ENCODE peak calls at places on chromosomes 3 and 15, in five cellular contexts. One of them, this sample, is unnamed.

GRCh38 chr3:9715127-9715526 is 11.5 kb downstream of the CPNE9 start:
- DNase-seq in tibial nerve: no peak
- DNase-seq in A549: no peak
- DNase-seq in ovary: no peak
- DNase-seq in stomach: no peak
- DNase-seq in this sample: no peak

GRCh38 chr15:68431792-68432401 is at the start of gene ITGA11:
- DNase-seq in tibial nerve: peak; percentile 53
- DNase-seq in A549: peak; percentile 66
- DNase-seq in ovary: peak; percentile 66
- DNase-seq in stomach: peak; percentile 56
- DNase-seq in this sample: peak; percentile 91

GRCh38 chr3:104428526-104428925 is 938.2 kb upstream of the ALCAM start:
- DNase-seq in tibial nerve: no peak
- DNase-seq in A549: no peak
- DNase-seq in ovary: no peak
- DNase-seq in stomach: no peak
- DNase-seq in this sample: no peak

GRCh38 chr15:91926871-91927270 is 73.4 kb downstream of the SLCO3A1 start:
- DNase-seq in tibial nerve: no peak
- DNase-seq in A549: no peak
- DNase-seq in ovary: no peak
- DNase-seq in stomach: no peak
- DNase-seq in this sample: no peak

GRCh38 chr3:168186293-168186983 is 90.7 kb upstream of the GOLIM4 start:
- DNase-seq in tibial nerve: no peak
- DNase-seq in A549: no peak
- DNase-seq in ovary: no peak
- DNase-seq in stomach: no peak
- DNase-seq in this sample: no peak

GRCh38 chr15:66120422-66120821 is 133.1 kb downstream of the MEGF11 start:
- DNase-seq in tibial nerve: no peak
- DNase-seq in A549: no peak
- DNase-seq in ovary: no peak
- DNase-seq in stomach: no peak
- DNase-seq in this sample: no peak

GRCh38 chr3:134291300-134292254 is 40.9 kb upstream of the RYK start:
- DNase-seq in tibial nerve: peak; percentile 78
- DNase-seq in A549: no peak
- DNase-seq in ovary: peak; percentile 93
- DNase-seq in stomach: no peak
- DNase-seq in this sample: no peak

GRCh38 chr3:139846729-139847128 is 88.3 kb upstream of the CLSTN2 start:
- DNase-seq in tibial nerve: no peak
- DNase-seq in A549: no peak
- DNase-seq in ovary: no peak
- DNase-seq in stomach: no peak
- DNase-seq in this sample: no peak

GRCh38 chr3:31448035-31448881 is 84.5 kb upstream of the STT3B start:
- DNase-seq in tibial nerve: no peak
- DNase-seq in A549: no peak
- DNase-seq in ovary: no peak
- DNase-seq in stomach: peak; percentile 50
- DNase-seq in this sample: no peak

GRCh38 chr15:88258021-88258641 is 1.6 kb upstream of the NTRK3 start:
- DNase-seq in tibial nerve: no peak
- DNase-seq in A549: peak; percentile 75
- DNase-seq in ovary: no peak
- DNase-seq in stomach: no peak
- DNase-seq in this sample: peak; percentile 66

DNA sequence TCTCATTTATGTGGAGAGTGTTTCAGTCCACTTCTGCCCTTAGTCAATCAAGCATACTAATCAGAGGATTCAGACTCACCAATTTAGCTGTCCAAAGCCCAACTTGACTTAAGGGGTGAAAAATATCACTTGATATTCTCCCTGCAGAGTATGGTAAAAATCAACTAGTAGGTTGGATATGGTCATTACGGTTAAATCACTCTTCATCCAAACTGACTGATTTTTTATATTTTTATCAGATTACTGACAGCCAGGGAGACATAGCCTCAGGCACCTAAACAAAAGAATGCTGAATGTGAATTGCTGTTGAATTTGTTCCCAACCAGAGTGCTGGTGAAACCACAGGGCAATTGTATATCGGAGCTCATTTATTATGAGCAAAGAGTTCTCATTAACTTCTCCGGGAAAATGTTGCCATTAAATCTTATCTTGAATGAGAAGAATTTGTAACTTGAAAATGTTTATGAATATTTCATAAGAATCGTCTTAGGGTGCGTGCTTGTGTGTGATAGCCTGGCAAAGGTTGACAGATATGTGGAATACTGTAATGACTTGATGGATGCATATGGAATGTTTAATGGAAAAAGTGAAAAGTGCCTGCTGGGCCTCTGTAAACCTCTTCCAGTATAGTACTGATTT is 411.2 kb downstream of the NAALADL2 start:
- DNase-seq in tibial nerve: no peak
- DNase-seq in A549: no peak
- DNase-seq in ovary: no peak
- DNase-seq in stomach: no peak
- DNase-seq in this sample: peak; percentile 34
- TF ChIP-seq EP300 in tibial nerve: no peak
- TF ChIP-seq EP300 in A549: no peak
- TF ChIP-seq EP300 in ovary: no peak
- TF ChIP-seq EP300 in stomach: no peak
- TF ChIP-seq EP300 in this sample: peak; percentile 25

GRCh38 chr15:41256103-41256502 is 25.0 kb downstream of the CHP1 start:
- DNase-seq in tibial nerve: no peak
- DNase-seq in A549: no peak
- DNase-seq in ovary: no peak
- DNase-seq in stomach: no peak
- DNase-seq in this sample: no peak

GRCh38 chr15:41259546-41260189 is 28.6 kb downstream of the CHP1 start:
- DNase-seq in tibial nerve: no peak
- DNase-seq in A549: no peak
- DNase-seq in ovary: no peak
- DNase-seq in stomach: peak; percentile 40
- DNase-seq in this sample: no peak

GRCh38 chr15:41254560-41254959 is 23.5 kb downstream of the CHP1 start:
- DNase-seq in tibial nerve: no peak
- DNase-seq in A549: no peak
- DNase-seq in ovary: no peak
- DNase-seq in stomach: no peak
- DNase-seq in this sample: no peak

GRCh38 chr15:41258706-41259471 is 27.8 kb downstream of the CHP1 start:
- DNase-seq in tibial nerve: no peak
- DNase-seq in A549: no peak
- DNase-seq in ovary: no peak
- DNase-seq in stomach: peak; percentile 43
- DNase-seq in this sample: no peak

DNA sequence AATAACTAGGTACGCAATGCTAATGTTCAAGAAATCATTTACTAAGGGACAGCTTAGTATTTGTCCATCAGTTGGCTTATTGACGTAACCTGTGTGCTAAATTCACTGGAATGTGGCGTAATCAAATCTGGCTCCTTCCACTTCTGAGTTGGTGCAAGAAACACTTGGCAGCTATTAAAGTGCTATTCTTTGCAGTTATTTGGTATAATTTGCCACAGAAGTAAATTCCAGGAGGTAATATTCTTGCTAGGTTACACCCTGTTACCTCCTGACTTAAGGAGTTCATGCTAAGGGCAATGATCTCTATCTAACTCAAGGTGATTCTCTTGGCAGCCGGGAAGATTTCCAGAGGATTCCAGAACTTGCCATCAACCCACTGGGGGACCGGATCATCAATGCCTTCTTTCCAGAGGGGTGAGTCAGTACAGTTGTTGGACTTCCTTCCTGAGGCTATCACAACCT is 25.5 kb downstream of the CHP1 start:
- DNase-seq in tibial nerve: no peak
- DNase-seq in A549: peak; percentile 40
- DNase-seq in ovary: no peak
- DNase-seq in stomach: no peak
- DNase-seq in this sample: no peak
- TF ChIP-seq EP300 in tibial nerve: peak; percentile 64
- TF ChIP-seq EP300 in A549: peak; percentile 80
- TF ChIP-seq EP300 in ovary: no peak
- TF ChIP-seq EP300 in stomach: no peak
- TF ChIP-seq EP300 in this sample: no peak

GRCh38 chr15:25619761-25620160 is 180.9 kb upstream of the UBE3A start:
- DNase-seq in tibial nerve: no peak
- DNase-seq in A549: no peak
- DNase-seq in ovary: no peak
- DNase-seq in stomach: no peak
- DNase-seq in this sample: no peak

GRCh38 chr15:25616471-25616870 is 177.6 kb upstream of the UBE3A start:
- DNase-seq in tibial nerve: no peak
- DNase-seq in A549: no peak
- DNase-seq in ovary: no peak
- DNase-seq in stomach: no peak
- DNase-seq in this sample: no peak

GRCh38 chr15:25620466-25620865 is 181.6 kb upstream of the UBE3A start:
- DNase-seq in tibial nerve: no peak
- DNase-seq in A549: no peak
- DNase-seq in ovary: no peak
- DNase-seq in stomach: no peak
- DNase-seq in this sample: no peak

GRCh38 chr15:25619076-25619475 is 180.3 kb upstream of the UBE3A start:
- DNase-seq in tibial nerve: no peak
- DNase-seq in A549: no peak
- DNase-seq in ovary: no peak
- DNase-seq in stomach: no peak
- DNase-seq in this sample: no peak

DNA sequence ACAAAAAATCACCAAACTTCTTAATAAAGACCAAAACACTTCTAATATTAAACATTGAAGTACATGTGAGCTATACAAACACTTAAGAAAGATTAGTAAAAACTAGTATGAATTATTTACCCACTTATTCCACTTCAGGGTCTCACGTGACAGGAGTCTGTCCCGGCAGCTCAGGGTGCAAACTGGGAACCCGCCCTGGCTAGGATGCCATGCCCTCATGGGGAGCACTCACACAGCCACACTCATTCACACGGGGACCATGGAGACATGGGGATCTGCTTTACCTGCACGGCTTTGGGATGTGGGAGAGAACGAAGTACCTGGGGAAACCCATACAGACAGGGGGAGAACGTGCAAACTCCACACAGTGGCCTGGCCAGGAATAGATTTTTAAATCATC is 179.3 kb upstream of the UBE3A start:
- DNase-seq in tibial nerve: no peak
- DNase-seq in A549: no peak
- DNase-seq in ovary: no peak
- DNase-seq in stomach: no peak
- DNase-seq in this sample: no peak
- TF ChIP-seq EP300 in tibial nerve: no peak
- TF ChIP-seq EP300 in A549: no peak
- TF ChIP-seq EP300 in ovary: no peak
- TF ChIP-seq EP300 in stomach: no peak
- TF ChIP-seq EP300 in this sample: no peak

GRCh38 chr3:122975163-122975923 is 52.2 kb downstream of the SEMA5B start:
- DNase-seq in tibial nerve: no peak
- DNase-seq in A549: no peak
- DNase-seq in ovary: peak; percentile 77
- DNase-seq in stomach: no peak
- DNase-seq in this sample: peak; percentile 78
- TF ChIP-seq EP300 in tibial nerve: no peak
- TF ChIP-seq EP300 in A549: no peak
- TF ChIP-seq EP300 in ovary: no peak
- TF ChIP-seq EP300 in stomach: no peak
- TF ChIP-seq EP300 in this sample: peak; percentile 99

GRCh38 chr15:99998661-99999101 is 265.4 kb upstream of the LYSMD4 start:
- DNase-seq in tibial nerve: no peak
- DNase-seq in A549: no peak
- DNase-seq in ovary: no peak
- DNase-seq in stomach: peak; percentile 24
- DNase-seq in this sample: no peak

GRCh38 chr15:100002091-100002620 is 268.9 kb upstream of the LYSMD4 start:
- DNase-seq in tibial nerve: no peak
- DNase-seq in A549: no peak
- DNase-seq in ovary: no peak
- DNase-seq in stomach: no peak
- DNase-seq in this sample: no peak

GRCh38 chr15:100001405-100001804 is 268.2 kb upstream of the LYSMD4 start:
- DNase-seq in tibial nerve: no peak
- DNase-seq in A549: no peak
- DNase-seq in ovary: no peak
- DNase-seq in stomach: no peak
- DNase-seq in this sample: no peak

GRCh38 chr15:99997112-99997651 is 263.9 kb upstream of the LYSMD4 start:
- DNase-seq in tibial nerve: no peak
- DNase-seq in A549: no peak
- DNase-seq in ovary: no peak
- DNase-seq in stomach: peak; percentile 22
- DNase-seq in this sample: peak; percentile 83

DNA sequence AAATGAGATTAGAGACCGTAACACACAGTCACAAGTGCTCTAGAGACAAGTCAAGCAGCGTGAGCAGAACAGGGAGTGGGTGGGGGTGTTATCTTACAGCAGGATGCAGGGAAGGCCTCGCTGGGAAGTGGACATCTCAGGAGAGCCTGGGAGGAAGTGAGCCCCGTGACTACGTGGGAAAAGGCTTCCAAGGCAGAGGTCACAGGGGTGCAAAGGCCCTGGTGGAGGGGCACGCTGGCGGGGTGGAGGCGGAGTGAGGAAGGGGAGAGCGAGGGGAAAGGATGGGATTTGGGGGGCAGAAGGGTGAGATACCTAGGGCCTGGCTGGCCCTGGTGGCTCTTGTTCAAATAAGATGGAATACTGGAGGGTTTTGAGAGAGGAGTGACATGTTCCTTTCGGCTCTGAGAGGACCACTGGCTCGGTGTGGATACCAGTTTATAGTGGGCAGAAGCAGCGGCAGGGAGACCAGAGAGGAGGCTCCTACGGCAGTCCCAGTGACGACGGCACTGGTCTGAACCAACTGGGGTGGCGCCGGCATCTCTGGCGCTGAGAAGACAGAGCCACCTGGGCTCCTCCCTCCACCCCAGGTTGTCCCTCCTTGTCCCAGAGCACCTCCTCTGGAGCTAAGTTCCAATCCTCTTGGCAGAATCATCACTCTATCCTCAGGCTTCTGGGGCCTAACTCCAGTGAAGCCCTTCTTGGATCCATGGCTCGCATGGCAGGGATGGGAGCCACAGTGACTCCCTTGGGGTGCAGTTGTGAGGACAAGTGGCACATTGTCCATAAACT is 266.2 kb upstream of the LYSMD4 start:
- DNase-seq in tibial nerve: no peak
- DNase-seq in A549: no peak
- DNase-seq in ovary: no peak
- DNase-seq in stomach: no peak
- DNase-seq in this sample: no peak
- TF ChIP-seq EP300 in tibial nerve: no peak
- TF ChIP-seq EP300 in A549: no peak
- TF ChIP-seq EP300 in ovary: no peak
- TF ChIP-seq EP300 in stomach: no peak
- TF ChIP-seq EP300 in this sample: no peak

GRCh38 chr15:47185222-47185800 is 532.0 kb upstream of the SEMA6D start:
- DNase-seq in tibial nerve: no peak
- DNase-seq in A549: no peak
- DNase-seq in ovary: no peak
- DNase-seq in stomach: no peak
- DNase-seq in this sample: no peak
- TF ChIP-seq EP300 in tibial nerve: no peak
- TF ChIP-seq EP300 in A549: no peak
- TF ChIP-seq EP300 in ovary: no peak
- TF ChIP-seq EP300 in stomach: no peak
- TF ChIP-seq EP300 in this sample: no peak

GRCh38 chr3:184371570-184372018 is 6.4 kb downstream of the THPO start:
- DNase-seq in tibial nerve: no peak
- DNase-seq in A549: peak; percentile 82
- DNase-seq in ovary: peak; percentile 86
- DNase-seq in stomach: peak; percentile 87
- DNase-seq in this sample: peak; percentile 85
- TF ChIP-seq EP300 in tibial nerve: peak; percentile 52
- TF ChIP-seq EP300 in A549: no peak
- TF ChIP-seq EP300 in ovary: no peak
- TF ChIP-seq EP300 in stomach: no peak
- TF ChIP-seq EP300 in this sample: no peak